ENCODE peak calls at places on chromosomes 7 and 10, in nine cellular contexts. G, X, R, K, T, E, Y, W and Z are unnamed samples.

GRCh38 chr7:128909605-128910568 is 622 bp downstream of the KCP start:
- DNase-seq in E (no peak), X (no peak), W (peak), K (no peak), R (no peak), Y (peak), T (no peak), G (peak), Z (peak)

GRCh38 chr10:79275431-79275851 is 71.8 kb upstream of the PPIF start:
- DNase-seq in E (peak), X (no peak), G (peak), Y (peak), W (no peak), K (peak), T (peak), R (no peak), Z (no peak)

GRCh38 chr10:8137272-8137680 is 82.8 kb downstream of the GATA3 start:
- DNase-seq in R (no peak), T (no peak), E (no peak), K (no peak), X (no peak), W (peak), G (no peak), Y (no peak), Z (no peak)

GRCh38 chr7:28804990-28805389 is 153.1 kb downstream of the TRIL start:
- DNase-seq in Y (peak), R (no peak), X (peak), E (no peak), G (peak), W (no peak), T (no peak), K (no peak), Z (no peak)

GRCh38 chr10:110336111-110336721 is 31.5 kb upstream of the SMNDC1 start:
- DNase-seq in W (no peak), E (no peak), Y (peak), R (no peak), T (no peak), G (peak), X (peak), K (no peak), Z (no peak)

GRCh38 chr10:131440405-131441360 is 129.2 kb upstream of the TCERG1L start:
- DNase-seq in K (no peak), X (no peak), G (no peak), R (no peak), W (no peak), E (no peak), T (no peak), Y (no peak), Z (no peak)

GRCh38 chr10:113333313-113333712 is 219.5 kb upstream of the HABP2 start:
- DNase-seq in Y (no peak), K (no peak), R (no peak), E (no peak), G (no peak), X (no peak), W (no peak), T (no peak), Z (no peak)

GRCh38 chr10:93616844-93617360 is 4.6 kb downstream of the PDE6C start:
- DNase-seq in W (no peak), X (no peak), T (no peak), K (no peak), R (no peak), Y (no peak), G (no peak), E (no peak), Z (no peak)

GRCh38 chr10:116472874-116473273 is 45.2 kb downstream of the PNLIPRP3 start:
- DNase-seq in K (no peak), E (no peak), R (no peak), T (no peak), X (no peak), Y (no peak), G (no peak), W (no peak), Z (no peak)

GRCh38 chr10:77405771-77406241 is 231.8 kb downstream of the KCNMA1 start:
- DNase-seq in G (peak), X (peak), K (peak), W (no peak), E (peak), T (peak), Y (peak), R (no peak), Z (peak)

GRCh38 chr7:101162551-101163280 is 2.7 kb downstream of the VGF start:
- DNase-seq in W (peak), Y (peak), K (no peak), E (no peak), T (peak), R (no peak), X (peak), G (peak), Z (no peak)

GRCh38 chr7:112204776-112205347 is 1.3 kb downstream of the DOCK4 start:
- DNase-seq in R (no peak), T (no peak), W (no peak), X (no peak), Y (no peak), K (peak), E (no peak), G (peak), Z (no peak)

GRCh38 chr10:126405239-126405785 is 17.0 kb upstream of the ADAM12 start:
- DNase-seq in G (no peak), W (no peak), Y (no peak), R (no peak), E (no peak), T (no peak), K (no peak), X (no peak), Z (no peak)

GRCh38 chr7:108051449-108051848 is 48.5 kb upstream of the LAMB1 start:
- DNase-seq in Y (peak), K (no peak), R (no peak), X (no peak), G (no peak), E (no peak), T (no peak), W (no peak), Z (no peak)

GRCh38 chr10:92011560-92012214 is 88.1 kb downstream of the BTAF1 start:
- DNase-seq in W (no peak), R (no peak), T (no peak), Y (peak), K (no peak), E (no peak), G (peak), X (peak), Z (peak)

GRCh38 chr10:97135464-97135863 is 50.3 kb downstream of the SLIT1 start:
- DNase-seq in R (no peak), K (no peak), W (no peak), E (no peak), Y (no peak), T (no peak), G (no peak), X (no peak), Z (no peak)

GRCh38 chr7:30708983-30709382 is 26.7 kb upstream of the CRHR2 start:
- DNase-seq in R (no peak), E (no peak), K (peak), T (peak), X (no peak), G (no peak), W (no peak), Y (peak), Z (no peak)

GRCh38 chr7:158561659-158562058 is 26.0 kb downstream of the PTPRN2 start:
- DNase-seq in Y (no peak), G (no peak), X (no peak), W (no peak), R (no peak), K (no peak), T (no peak), E (no peak), Z (no peak)

GRCh38 chr7:91267558-91267955 is 3.3 kb downstream of the FZD1 start:
- DNase-seq in R (no peak), E (no peak), G (peak), X (no peak), K (peak), W (no peak), Y (peak), T (no peak), Z (no peak)

GRCh38 chr10:5575482-5576153 is 50.9 kb downstream of the CALML3 start:
- DNase-seq in W (no peak), T (no peak), X (no peak), Y (peak), K (no peak), R (no peak), G (peak), E (no peak), Z (no peak)

GRCh38 chr7:156192921-156193320 is 380.7 kb upstream of the SHH start:
- DNase-seq in E (no peak), Y (no peak), X (peak), G (no peak), W (no peak), T (no peak), K (no peak), R (no peak), Z (peak)

GRCh38 chr10:113335603-113336002 is 217.2 kb upstream of the HABP2 start:
- DNase-seq in X (no peak), T (no peak), W (no peak), R (no peak), Y (peak), K (no peak), E (no peak), G (peak), Z (no peak)

GRCh38 chr7:41880107-41880506 is 177.2 kb upstream of the INHBA start:
- DNase-seq in E (no peak), G (peak), W (no peak), Y (peak), T (no peak), K (no peak), R (no peak), X (no peak), Z (no peak)

GRCh38 chr10:32981760-32982159 is 23.7 kb upstream of the ITGB1 start:
- DNase-seq in K (peak), R (no peak), W (no peak), X (peak), Y (peak), E (no peak), T (peak), G (peak), Z (no peak)

GRCh38 chr10:137031-137430 is 1.8 kb downstream of the ZMYND11 start:
- DNase-seq in W (peak), K (no peak), E (no peak), Y (peak), R (peak), G (peak), T (no peak), X (peak), Z (peak)

GRCh38 chr10:30454744-30455498 is 20.9 kb downstream of the MAP3K8 start:
- DNase-seq in Y (peak), E (no peak), R (no peak), W (no peak), K (no peak), T (no peak), X (no peak), G (peak), Z (no peak)

GRCh38 chr10:128712661-128713060 is 586.4 kb upstream of the MKI67 start:
- DNase-seq in Y (no peak), E (no peak), T (no peak), G (no peak), R (no peak), W (no peak), K (no peak), X (no peak), Z (no peak)

GRCh38 chr10:86261933-86262665 is 104.5 kb downstream of the GRID1 start:
- DNase-seq in R (no peak), K (no peak), E (peak), X (peak), T (no peak), W (peak), Y (no peak), G (no peak), Z (peak)

GRCh38 chr7:105643384-105643783 is 62.1 kb upstream of the EFCAB10 start:
- DNase-seq in T (peak), R (no peak), G (no peak), Y (no peak), X (no peak), K (peak), W (no peak), E (peak), Z (no peak)

GRCh38 chr7:7653568-7654187 is 13.1 kb downstream of the UMAD1 start:
- DNase-seq in T (no peak), Y (no peak), X (peak), G (no peak), R (no peak), E (no peak), W (peak), K (no peak), Z (no peak)

GRCh38 chr10:103598654-103599115 is 105.2 kb downstream of the NEURL1 start:
- DNase-seq in X (peak), G (peak), R (no peak), T (no peak), K (no peak), W (peak), Y (peak), E (peak), Z (peak)

GRCh38 chr7:42913591-42913990 is 1.7 kb upstream of the C7orf25 start:
- DNase-seq in K (no peak), Y (peak), E (no peak), G (peak), X (no peak), R (no peak), T (no peak), W (no peak), Z (no peak)

GRCh38 chr7:1193593-1194424 is 33.8 kb upstream of the ZFAND2A start:
- DNase-seq in E (peak), W (peak), X (peak), G (peak), T (peak), R (no peak), Y (peak), K (peak), Z (peak)

GRCh38 chr10:110003524-110003885 is 4.3 kb upstream of the ADD3 start:
- DNase-seq in W (no peak), K (no peak), E (no peak), R (no peak), X (no peak), T (no peak), G (no peak), Y (no peak), Z (no peak)

GRCh38 chr7:116902811-116903210 is 40.4 kb downstream of the CAPZA2 start:
- DNase-seq in T (no peak), E (no peak), X (no peak), K (no peak), G (no peak), Y (no peak), R (no peak), W (no peak), Z (no peak)